ENCODE peak calls at places on chromosomes 16 and 17, in four cellular contexts. P, T, Y and X are unnamed samples.

GRCh38 chr16:27365142-27366089 is 36.6 kb upstream of the IL21R start:
- DNase-seq in P (no peak), T (no peak), Y (peak), X (no peak)

GRCh38 chr16:86485746-86486145 is 24.6 kb upstream of the FOXF1 start:
- DNase-seq in P (no peak), T (no peak), Y (no peak), X (no peak)

GRCh38 chr16:19860146-19861030 is 24.3 kb downstream of the GPRC5B start:
- DNase-seq in P (no peak), T (no peak), Y (no peak), X (no peak)

GRCh38 chr16:1429026-1429425 is 1.9 kb upstream of the PERCC1 start:
- DNase-seq in P (no peak), T (no peak), Y (no peak), X (no peak)

GRCh38 chr16:50469121-50469743 is 79.0 kb upstream of the NKD1 start:
- DNase-seq in P (no peak), T (no peak), Y (no peak), X (no peak)

GRCh38 chr17:3022197-3022596 is 41.2 kb downstream of the OR1D5 start:
- DNase-seq in P (no peak), T (no peak), Y (no peak), X (no peak)

GRCh38 chr17:40035162-40035559 is 19.0 kb downstream of the MED24 start:
- DNase-seq in P (peak), T (no peak), Y (no peak), X (peak)

GRCh38 chr17:3531266-3532101 is 26.1 kb downstream of the TRPV3 start:
- DNase-seq in P (no peak), T (no peak), Y (no peak), X (no peak)

GRCh38 chr17:52824542-52824941 is 666.0 kb upstream of the CA10 start:
- DNase-seq in P (no peak), T (no peak), Y (peak), X (no peak)

GRCh38 chr17:74305865-74306654 is 20.0 kb upstream of the KIF19 start:
- DNase-seq in P (no peak), T (no peak), Y (no peak), X (no peak)

GRCh38 chr17:40103082-40103741 is 2.8 kb upstream of the NR1D1 start:
- DNase-seq in P (no peak), T (no peak), Y (no peak), X (no peak)

GRCh38 chr16:20026673-20027072 is 47.0 kb downstream of the GPR139 start:
- DNase-seq in P (no peak), T (no peak), Y (no peak), X (no peak)

GRCh38 chr16:22358000-22358399 is 16.4 kb downstream of the CDR2 start:
- DNase-seq in P (no peak), T (no peak), Y (no peak), X (no peak)

GRCh38 chr16:22359679-22360078 is 14.7 kb downstream of the CDR2 start:
- DNase-seq in P (no peak), T (no peak), Y (no peak), X (no peak)

GRCh38 chr16:22355487-22355908 is 18.9 kb downstream of the CDR2 start:
- DNase-seq in P (no peak), T (peak), Y (no peak), X (no peak)

GRCh38 chr16:22356930-22357634 is 17.3 kb downstream of the CDR2 start:
- DNase-seq in P (no peak), T (peak), Y (no peak), X (no peak)

DNA sequence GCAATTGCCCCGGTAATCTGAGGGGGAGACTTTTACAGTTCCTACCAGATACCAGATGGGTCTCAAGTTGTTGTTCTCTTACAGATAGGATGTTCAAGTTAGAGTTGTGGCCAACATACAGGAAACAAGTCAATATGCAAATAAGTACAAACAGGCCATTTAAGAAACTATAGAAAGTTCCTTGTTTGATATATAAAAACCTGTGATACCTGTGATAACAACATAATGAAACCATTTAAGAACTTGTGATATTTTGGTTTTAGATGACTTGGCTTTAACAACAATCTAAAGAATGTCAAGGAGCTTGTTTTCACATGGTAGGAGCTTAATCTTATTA is 16.8 kb downstream of the CDR2 start:
- DNase-seq in P (no peak), T (no peak), Y (no peak), X (no peak)
- TF ChIP-seq TARDBP in P (no peak), T (no peak), Y (no peak), X (no peak)

DNA sequence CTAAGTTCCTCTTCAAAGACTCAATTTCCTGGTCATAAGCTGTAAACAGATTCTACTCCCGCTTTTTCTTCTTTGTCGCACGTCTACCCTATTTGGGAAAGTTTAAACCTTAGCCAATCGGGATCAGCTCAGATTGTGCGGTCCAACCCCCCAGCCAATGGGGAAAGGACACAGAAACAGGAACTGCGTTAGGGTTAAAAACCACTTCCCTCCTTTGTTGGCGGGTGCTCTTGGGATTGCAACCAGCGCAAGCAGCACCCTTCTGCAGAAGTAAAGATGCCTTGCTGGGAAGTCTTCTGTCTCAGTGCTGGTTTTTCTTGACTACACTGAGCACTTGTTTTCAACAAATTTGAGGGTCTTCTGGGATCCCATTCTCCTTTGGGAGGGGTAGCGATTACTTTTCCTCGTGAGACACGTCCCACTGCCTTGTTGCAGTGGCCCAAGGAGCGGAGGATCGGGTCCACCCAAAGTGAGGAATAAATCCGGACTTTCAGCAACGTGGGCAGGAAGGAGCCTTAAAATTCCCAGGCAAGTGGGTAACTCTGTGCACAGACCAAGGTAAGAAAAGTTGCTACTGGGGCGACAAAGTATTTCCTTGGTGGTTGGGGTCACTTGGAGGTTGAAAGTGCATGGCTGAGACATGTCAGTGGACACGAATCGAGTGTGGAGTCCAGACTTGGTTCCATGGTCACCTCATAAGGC is 1.0 kb upstream of the YPEL3 start:
- DNase-seq in P (no peak), T (no peak), Y (no peak), X (no peak)
- TF ChIP-seq TARDBP in P (no peak), T (no peak), Y (no peak), X (no peak)

GRCh38 chr17:65498831-65499230 is 62.6 kb downstream of the AXIN2 start:
- DNase-seq in P (no peak), T (no peak), Y (no peak), X (no peak)

GRCh38 chr17:65504141-65504540 is 57.3 kb downstream of the AXIN2 start:
- DNase-seq in P (no peak), T (no peak), Y (no peak), X (no peak)

GRCh38 chr17:65509032-65509431 is 52.4 kb downstream of the AXIN2 start:
- DNase-seq in P (no peak), T (no peak), Y (no peak), X (no peak)

DNA sequence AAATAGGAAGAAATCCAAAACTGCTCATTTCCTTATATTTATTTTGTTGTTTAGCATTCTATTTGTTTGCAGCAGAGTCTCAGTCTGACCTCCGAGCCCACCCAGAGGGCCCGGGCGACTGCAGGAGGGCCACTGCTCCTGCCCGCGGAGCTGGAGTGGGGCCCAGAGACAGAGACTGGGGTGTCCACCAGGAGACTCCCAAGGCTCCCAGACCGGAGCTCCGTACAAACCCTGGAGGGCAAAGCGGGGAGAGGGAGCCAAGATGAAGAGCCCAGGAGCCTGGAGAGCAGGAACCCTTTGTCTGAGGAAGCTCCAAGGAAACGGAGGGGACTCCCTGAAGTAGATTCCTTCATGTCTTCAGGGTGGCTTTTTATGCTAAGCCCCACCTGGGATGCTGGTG is 57.9 kb downstream of the AXIN2 start:
- DNase-seq in P (no peak), T (no peak), Y (no peak), X (no peak)
- TF ChIP-seq TARDBP in P (no peak), T (no peak), Y (no peak), X (no peak)

GRCh38 chr17:7281074-7281952 is at the start of gene SLC2A4:
- DNase-seq in P (peak), T (peak), Y (peak), X (peak)
- TF ChIP-seq TARDBP in P (no peak), T (no peak), Y (no peak), X (no peak)

GRCh38 chr17:65850486-65850885 is 289.0 kb upstream of the AXIN2 start:
- DNase-seq in P (no peak), T (peak), Y (no peak), X (no peak)
- TF ChIP-seq TARDBP in P (no peak), T (no peak), Y (no peak), X (no peak)

GRCh38 chr17:57987582-57988300 is at the start of gene VEZF1:
- DNase-seq in P (peak), T (no peak), Y (peak), X (peak)

GRCh38 chr17:57988301-57989010 is 402 bp upstream of the VEZF1 start:
- DNase-seq in P (peak), T (no peak), Y (no peak), X (peak)

GRCh38 chr17:57989011-57989345 is 924 bp upstream of the VEZF1 start:
- DNase-seq in P (peak), T (no peak), Y (peak), X (peak)

GRCh38 chr17:57991537-57991936 is 3.5 kb upstream of the VEZF1 start:
- DNase-seq in P (no peak), T (no peak), Y (no peak), X (no peak)

GRCh38 chr17:57990037-57990436 is 2.0 kb upstream of the VEZF1 start:
- DNase-seq in P (no peak), T (no peak), Y (no peak), X (no peak)
- TF ChIP-seq TARDBP in P (no peak), T (no peak), Y (no peak), X (no peak)